ENCODE peak calls at places on chromosomes 4 and X, in seven cellular contexts. D is pancreas, Z is hepatocyte, F is left lung, J is AG09319, G is tibial nerve, V is OCI-LY7. Y is an unnamed sample.

GRCh38 chrX:2230457-2230856 is 270.3 kb downstream of the DHRSX start:
- DNase-seq in D (no peak), Z (no peak), F (no peak), J (no peak), G (no peak), V (no peak), Y (no peak)

GRCh38 chrX:109274806-109275205 is 207.1 kb downstream of the GUCY2F start:
- DNase-seq in D (no peak), Z (no peak), F (no peak), J (no peak), G (no peak), V (no peak), Y (no peak)

GRCh38 chr4:128068927-128069326 is 7.8 kb downstream of the LARP1B start:
- DNase-seq in D (no peak), Z (no peak), F (no peak), J (no peak), G (no peak), V (peak), Y (no peak)

GRCh38 chr4:158858410-158859189 is 89.8 kb downstream of the FNIP2 start:
- DNase-seq in D (no peak), Z (no peak), F (no peak), J (no peak), G (no peak), V (no peak), Y (no peak)

GRCh38 chrX:104913348-104913747 is 307.1 kb downstream of the TEX13A start:
- DNase-seq in D (no peak), Z (peak), F (no peak), J (no peak), G (no peak), V (peak), Y (no peak)

GRCh38 chr4:84887824-84888223 is 78.7 kb downstream of the WDFY3 start:
- DNase-seq in D (no peak), Z (no peak), F (no peak), J (no peak), G (no peak), V (no peak), Y (no peak)

GRCh38 chrX:131729295-131729694 is 185.4 kb downstream of the OR13H1 start:
- DNase-seq in D (peak), Z (no peak), F (peak), J (no peak), G (no peak), V (no peak), Y (no peak)

GRCh38 chrX:39688576-39689373 is 409.0 kb downstream of the BCOR start:
- DNase-seq in D (peak), Z (peak), F (peak), J (no peak), G (peak), V (no peak), Y (no peak)

GRCh38 chrX:99750721-99751120 is 659.4 kb downstream of the PCDH19 start:
- DNase-seq in D (no peak), Z (no peak), F (no peak), J (no peak), G (no peak), V (no peak), Y (no peak)

GRCh38 chrX:150842198-150842553 is 56.3 kb downstream of the CD99L2 start:
- DNase-seq in D (no peak), Z (no peak), F (no peak), J (no peak), G (no peak), V (no peak), Y (no peak)

GRCh38 chr4:150010525-150011126 is 67.6 kb upstream of the DCLK2 start:
- DNase-seq in D (no peak), Z (peak), F (no peak), J (no peak), G (no peak), V (peak), Y (no peak)

GRCh38 chrX:78746496-78746895 is 1.0 kb upstream of the LPAR4 start:
- DNase-seq in D (no peak), Z (no peak), F (no peak), J (no peak), G (no peak), V (no peak), Y (no peak)

GRCh38 chr4:168360271-168360670 is 41.7 kb upstream of the DDX60 start:
- DNase-seq in D (no peak), Z (no peak), F (no peak), J (no peak), G (no peak), V (no peak), Y (no peak)

GRCh38 chrX:132909643-132910042 is 48.8 kb downstream of the HS6ST2 start:
- DNase-seq in D (no peak), Z (no peak), F (no peak), J (no peak), G (no peak), V (no peak), Y (no peak)

GRCh38 chr4:19748470-19748869 is 503.2 kb upstream of the SLIT2 start:
- DNase-seq in D (no peak), Z (no peak), F (no peak), J (peak), G (peak), V (no peak), Y (no peak)

GRCh38 chr4:148240241-148240640 is 202.0 kb downstream of the NR3C2 start:
- DNase-seq in D (no peak), Z (no peak), F (no peak), J (no peak), G (no peak), V (no peak), Y (no peak)

GRCh38 chr4:148245015-148245414 is 197.2 kb downstream of the NR3C2 start:
- DNase-seq in D (no peak), Z (no peak), F (no peak), J (no peak), G (no peak), V (no peak), Y (no peak)

GRCh38 chr4:148239406-148239805 is 202.8 kb downstream of the NR3C2 start:
- DNase-seq in D (peak), Z (no peak), F (no peak), J (no peak), G (no peak), V (no peak), Y (no peak)

GRCh38 chr4:148248824-148249223 is 193.4 kb downstream of the NR3C2 start:
- DNase-seq in D (no peak), Z (no peak), F (no peak), J (no peak), G (no peak), V (no peak), Y (no peak)

DNA sequence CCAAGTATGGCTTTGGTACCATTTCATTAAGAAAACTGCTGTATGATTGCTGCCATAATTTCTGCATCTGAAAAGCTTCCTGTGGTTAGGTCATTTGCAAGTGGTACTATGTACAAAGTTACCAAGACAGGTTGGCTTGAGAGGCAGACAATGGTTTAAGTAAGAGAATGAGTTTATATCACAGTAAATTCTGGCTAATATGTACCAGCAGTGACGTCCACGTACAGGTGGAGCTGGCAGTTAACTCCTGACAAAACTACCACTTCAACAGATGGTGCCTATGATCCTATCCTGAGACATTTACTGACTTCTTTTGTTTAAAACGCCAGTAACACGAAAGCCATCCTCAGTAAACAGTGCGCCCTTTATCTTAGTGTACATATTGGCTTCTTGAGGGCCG is 198.4 kb downstream of the NR3C2 start:
- DNase-seq in D (no peak), Z (no peak), F (no peak), J (no peak), G (no peak), V (no peak), Y (no peak)
- TF ChIP-seq CTCF in D (no peak), Z (no peak), F (no peak), J (no peak), G (no peak), V (no peak), Y (no peak)

GRCh38 chr4:112231779-112232713 is at the start of gene AP1AR:
- DNase-seq in D (peak), Z (peak), F (peak), J (no peak), G (peak), V (peak), Y (peak)
- TF ChIP-seq CTCF in D (no peak), Z (peak), F (no peak), J (peak), G (no peak), V (peak), Y (no peak)

DNA sequence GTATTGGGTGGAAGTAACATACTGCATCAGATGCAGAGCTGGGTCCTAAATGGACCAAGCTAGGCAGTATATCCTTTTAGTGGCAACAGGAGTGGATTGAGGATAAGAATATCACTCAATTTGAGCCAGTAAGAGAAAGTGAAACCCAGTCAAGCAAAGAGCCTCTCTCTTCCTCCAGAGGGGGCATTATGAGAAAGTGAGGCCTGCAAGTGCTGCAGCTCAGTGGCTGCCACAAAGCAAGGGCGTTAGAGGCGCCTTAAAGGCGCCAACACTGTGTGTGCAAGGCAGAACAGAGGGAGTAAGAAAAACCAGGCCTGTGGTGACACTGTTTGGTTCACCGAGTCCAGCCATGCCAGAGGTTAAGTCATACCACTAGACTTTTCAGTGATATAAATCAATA is 17.5 kb downstream of the STX18 start:
- DNase-seq in D (no peak), Z (no peak), F (no peak), J (no peak), G (no peak), V (peak), Y (no peak)
- TF ChIP-seq CTCF in D (no peak), Z (no peak), F (no peak), J (no peak), G (no peak), V (peak), Y (no peak)

GRCh38 chrX:54695816-54696487 is 102.1 kb downstream of the ITIH6 start:
- DNase-seq in D (no peak), Z (no peak), F (no peak), J (no peak), G (no peak), V (peak), Y (no peak)

DNA sequence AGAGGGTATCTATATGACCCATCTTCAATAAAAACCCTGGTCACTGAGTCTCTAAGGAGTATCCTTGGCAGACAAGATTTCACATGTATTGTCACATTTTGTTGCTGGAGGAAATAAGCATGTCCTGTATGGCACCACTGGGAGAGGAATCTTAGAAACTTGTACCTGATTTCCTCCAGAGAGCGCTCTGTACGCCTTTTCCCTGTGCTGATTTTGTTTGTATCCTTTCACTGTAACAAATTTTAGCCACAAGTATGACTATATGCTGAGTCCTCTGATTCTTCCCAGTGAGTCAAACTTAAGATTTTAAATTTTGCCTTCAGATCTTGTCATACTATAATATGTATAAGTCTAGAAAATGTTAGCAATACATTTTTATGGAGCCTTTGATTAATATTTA is 102.8 kb downstream of the ITIH6 start:
- DNase-seq in D (no peak), Z (peak), F (no peak), J (no peak), G (no peak), V (no peak), Y (no peak)
- TF ChIP-seq CTCF in D (no peak), Z (peak), F (no peak), J (no peak), G (no peak), V (no peak), Y (no peak)

GRCh38 chr4:155526452-155527169 is 140.0 kb upstream of the GUCY1A1 start:
- DNase-seq in D (no peak), Z (peak), F (no peak), J (peak), G (no peak), V (no peak), Y (no peak)

GRCh38 chr4:155530857-155531256 is 135.8 kb upstream of the GUCY1A1 start:
- DNase-seq in D (no peak), Z (no peak), F (no peak), J (no peak), G (no peak), V (no peak), Y (no peak)

GRCh38 chr4:155530290-155530689 is 136.4 kb upstream of the GUCY1A1 start:
- DNase-seq in D (no peak), Z (no peak), F (no peak), J (no peak), G (no peak), V (no peak), Y (no peak)

GRCh38 chr4:155529761-155530160 is 136.9 kb upstream of the GUCY1A1 start:
- DNase-seq in D (no peak), Z (no peak), F (no peak), J (no peak), G (no peak), V (no peak), Y (no peak)

DNA sequence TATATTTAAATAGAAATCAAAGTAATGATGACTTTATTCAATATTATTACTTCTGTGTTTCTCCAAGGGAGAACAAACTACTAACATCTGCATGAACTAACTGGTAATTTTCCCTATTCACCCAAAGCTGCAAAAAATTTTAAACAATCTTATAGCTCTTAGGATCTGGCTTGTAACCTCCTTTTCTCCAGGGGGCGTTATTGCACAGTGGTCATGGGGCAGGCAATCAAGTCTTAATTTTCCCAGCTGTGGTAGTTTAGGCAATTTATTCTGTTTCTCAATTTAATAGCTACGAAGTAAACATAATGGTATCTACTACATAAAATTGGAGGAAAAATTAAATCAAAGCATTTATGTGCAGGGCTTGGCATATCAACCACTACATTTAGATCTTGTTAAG is 137.5 kb upstream of the GUCY1A1 start:
- DNase-seq in D (no peak), Z (no peak), F (no peak), J (no peak), G (no peak), V (no peak), Y (no peak)
- TF ChIP-seq CTCF in D (no peak), Z (peak), F (no peak), J (peak), G (no peak), V (peak), Y (no peak)

GRCh38 chr4:7929530-7929951 is 10.1 kb downstream of the AFAP1 start:
- DNase-seq in D (peak), Z (peak), F (peak), J (no peak), G (no peak), V (no peak), Y (no peak)

GRCh38 chr4:7933631-7934510 is 5.8 kb downstream of the AFAP1 start:
- DNase-seq in D (peak), Z (no peak), F (peak), J (no peak), G (no peak), V (no peak), Y (no peak)

GRCh38 chr4:7936963-7937362 is 2.7 kb downstream of the AFAP1 start:
- DNase-seq in D (no peak), Z (no peak), F (no peak), J (no peak), G (no peak), V (no peak), Y (no peak)

GRCh38 chr4:7928711-7929505 is 10.8 kb downstream of the AFAP1 start:
- DNase-seq in D (peak), Z (no peak), F (peak), J (no peak), G (no peak), V (no peak), Y (no peak)

DNA sequence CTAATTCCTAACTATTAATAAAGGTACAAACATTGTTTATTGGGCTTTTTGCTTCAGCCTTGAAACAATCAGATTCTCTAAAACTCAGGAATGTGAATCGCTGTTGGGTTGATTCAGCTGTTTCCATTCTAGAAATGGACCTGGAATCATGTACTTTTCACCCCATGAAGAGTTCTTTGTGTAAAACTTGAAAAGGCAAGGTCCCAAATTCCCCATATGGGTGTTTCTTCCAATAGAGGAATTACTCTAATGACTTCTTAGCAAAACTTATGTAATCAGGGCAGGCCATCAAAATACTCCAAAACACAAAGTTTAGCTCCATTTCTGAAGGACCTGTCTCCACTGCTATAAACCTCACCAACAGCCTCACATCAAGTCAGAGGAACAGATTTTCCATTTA is 7.3 kb downstream of the AFAP1 start:
- DNase-seq in D (no peak), Z (no peak), F (no peak), J (no peak), G (no peak), V (no peak), Y (no peak)
- TF ChIP-seq CTCF in D (no peak), Z (no peak), F (no peak), J (no peak), G (no peak), V (no peak), Y (no peak)

GRCh38 chr4:167020410-167020809 is 213.9 kb downstream of the SPOCK3 start:
- DNase-seq in D (no peak), Z (peak), F (no peak), J (no peak), G (no peak), V (peak), Y (no peak)
- TF ChIP-seq CTCF in D (no peak), Z (peak), F (no peak), J (no peak), G (no peak), V (peak), Y (no peak)

GRCh38 chr4:103938488-103938887 is 218.7 kb upstream of the TACR3 start:
- DNase-seq in D (no peak), Z (no peak), F (no peak), J (no peak), G (no peak), V (no peak), Y (no peak)

GRCh38 chr4:103936653-103937145 is 216.9 kb upstream of the TACR3 start:
- DNase-seq in D (no peak), Z (no peak), F (no peak), J (no peak), G (no peak), V (no peak), Y (no peak)

GRCh38 chr4:103928370-103928769 is 208.6 kb upstream of the TACR3 start:
- DNase-seq in D (no peak), Z (no peak), F (no peak), J (no peak), G (no peak), V (no peak), Y (no peak)

DNA sequence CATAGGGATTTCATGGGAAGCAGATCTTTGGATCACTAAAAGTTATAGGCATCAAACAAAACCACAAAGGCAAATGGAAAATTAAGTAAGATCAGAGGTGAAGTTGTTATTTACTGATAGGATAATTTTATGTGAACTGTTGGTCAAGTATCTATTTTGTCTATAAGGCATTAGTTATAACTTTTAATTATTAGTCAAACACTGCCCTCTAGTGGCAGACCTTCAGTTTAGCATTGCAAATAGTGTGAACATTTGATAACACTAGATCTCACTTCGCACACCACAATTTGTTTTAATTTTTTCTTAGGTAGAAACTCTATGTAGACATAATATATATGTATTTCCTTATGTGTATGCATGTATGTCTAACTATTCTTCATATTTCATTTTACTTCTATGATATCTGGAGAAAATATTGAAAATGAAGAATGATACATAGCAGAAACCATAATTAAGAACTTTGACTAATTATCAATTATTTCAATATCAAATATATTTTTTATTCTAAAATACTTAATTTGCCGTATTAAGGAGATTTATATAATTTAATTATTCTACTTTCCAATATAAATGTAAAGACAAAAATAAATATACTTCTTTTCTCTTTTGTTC is 214.5 kb upstream of the TACR3 start:
- DNase-seq in D (no peak), Z (peak), F (no peak), J (peak), G (no peak), V (peak), Y (no peak)
- TF ChIP-seq CTCF in D (peak), Z (peak), F (peak), J (peak), G (peak), V (peak), Y (peak)